ENCODE peak calls at places on chromosomes 12 and 14, in ten cellular contexts. C is body of pancreas, X is left lung, F is pancreas, D is mesenchymal stem cell, R is osteoblast, N is sigmoid colon, I is aorta, A is iPS DF 6.9, V is left ventricle myocardium inferior. T is an unnamed sample.

GRCh38 chr12:2064078-2064507 is 11.3 kb downstream of the CACNA1C start:
- DNase-seq in C (no peak), X (peak; percentile 61), F (no peak), D (peak; percentile 31), R (peak; percentile 80), N (no peak), I (no peak), A (no peak), V (no peak), T (no peak)

GRCh38 chr14:99566009-99566389 is 38.0 kb downstream of the CCDC85C start:
- DNase-seq in C (no peak), X (no peak), F (no peak), D (no peak), R (no peak), N (no peak), I (no peak), A (no peak), V (no peak), T (no peak)

GRCh38 chr12:101777476-101777875 is 38.2 kb upstream of the SYCP3 start:
- DNase-seq in C (no peak), X (no peak), F (no peak), D (no peak), R (no peak), N (no peak), I (no peak), A (no peak), V (no peak), T (no peak)

GRCh38 chr12:131911251-131911650 is 16.8 kb downstream of the ULK1 start:
- DNase-seq in C (no peak), X (no peak), F (no peak), D (no peak), R (peak; percentile 87), N (peak; percentile 62), I (no peak), A (no peak), V (no peak), T (no peak)

GRCh38 chr12:32559434-32559833 is 119.7 kb upstream of the DNM1L start:
- DNase-seq in C (no peak), X (no peak), F (no peak), D (peak; percentile 51), R (no peak), N (no peak), I (no peak), A (no peak), V (no peak), T (no peak)

GRCh38 chr14:92511472-92512247 is 1.9 kb upstream of the RIN3 start:
- DNase-seq in C (no peak), X (no peak), F (no peak), D (peak; percentile 98), R (peak; percentile 98), N (peak; percentile 65), I (peak; percentile 76), A (no peak), V (no peak), T (no peak)

GRCh38 chr12:124110372-124110883 is 137.4 kb downstream of the ZNF664 start:
- DNase-seq in C (no peak), X (no peak), F (no peak), D (no peak), R (no peak), N (no peak), I (no peak), A (no peak), V (no peak), T (no peak)

GRCh38 chr12:21697829-21698630 is 40.4 kb upstream of the LDHB start:
- DNase-seq in C (peak; percentile 17), X (no peak), F (no peak), D (peak; percentile 43), R (no peak), N (no peak), I (no peak), A (no peak), V (no peak), T (peak; percentile 31)

GRCh38 chr12:122732170-122732569 is 1.5 kb upstream of the HCAR1 start:
- DNase-seq in C (no peak), X (no peak), F (no peak), D (no peak), R (no peak), N (no peak), I (no peak), A (no peak), V (no peak), T (no peak)

GRCh38 chr12:52873832-52874572 is 25.2 kb upstream of the KRT78 start:
- DNase-seq in C (peak; percentile 91), X (peak; percentile 95), F (peak; percentile 87), D (peak; percentile 95), R (peak; percentile 100), N (peak; percentile 93), I (peak; percentile 96), A (no peak), V (peak; percentile 86), T (no peak)

GRCh38 chr12:93154753-93155475 is 222.8 kb upstream of the NUDT4 start:
- DNase-seq in C (no peak), X (no peak), F (no peak), D (no peak), R (no peak), N (no peak), I (no peak), A (no peak), V (no peak), T (no peak)

GRCh38 chr12:71551529-71551928 is 111.9 kb downstream of the LGR5 start:
- DNase-seq in C (no peak), X (no peak), F (no peak), D (peak; percentile 41), R (peak; percentile 18), N (no peak), I (no peak), A (no peak), V (no peak), T (no peak)

GRCh38 chr12:15001733-15002471 is 29.1 kb downstream of the PDE6H start:
- DNase-seq in C (no peak), X (peak; percentile 66), F (no peak), D (peak; percentile 75), R (peak; percentile 4), N (peak; percentile 91), I (peak; percentile 80), A (no peak), V (peak; percentile 39), T (no peak)
- H3K4me3 ChIP-seq in C (no peak overlapping the region), X (no peak overlapping the region), F (no peak overlapping the region), D (no peak overlapping the region), R (no peak overlapping the region), N (no peak overlapping the region), I (no peak overlapping the region), A (no peak overlapping the region), V (no peak overlapping the region), T (no peak overlapping the region)

GRCh38 chr14:22472935-22473854 is 115.8 kb downstream of the DAD1 start:
- DNase-seq in C (peak; percentile 65), X (no peak), F (no peak), D (peak; percentile 56), R (peak; percentile 77), N (no peak), I (no peak), A (peak; percentile 33), V (no peak), T (peak; percentile 30)
- H3K4me3 ChIP-seq in C (no peak overlapping the region), X (no peak overlapping the region), F (no peak overlapping the region), D (no peak overlapping the region), R (no peak overlapping the region), N (no peak overlapping the region), I (no peak overlapping the region), A (no peak overlapping the region), V (no peak overlapping the region), T (no peak overlapping the region)

GRCh38 chr12:112977641-112978040 is 678 bp upstream of the OAS2 start:
- DNase-seq in C (no peak), X (no peak), F (no peak), D (no peak), R (no peak), N (no peak), I (peak; percentile 61), A (no peak), V (peak; percentile 27), T (no peak)
- H3K4me3 ChIP-seq in C (no peak overlapping the region), X (peak overlapping the region; percentile 45), F (no peak overlapping the region), D (no peak overlapping the region), R (peak overlapping the region; percentile 75), N (peak overlapping the region; percentile 28), I (no peak overlapping the region), A (no peak overlapping the region), V (peak overlapping the region; percentile 69), T (no peak overlapping the region)

DNA sequence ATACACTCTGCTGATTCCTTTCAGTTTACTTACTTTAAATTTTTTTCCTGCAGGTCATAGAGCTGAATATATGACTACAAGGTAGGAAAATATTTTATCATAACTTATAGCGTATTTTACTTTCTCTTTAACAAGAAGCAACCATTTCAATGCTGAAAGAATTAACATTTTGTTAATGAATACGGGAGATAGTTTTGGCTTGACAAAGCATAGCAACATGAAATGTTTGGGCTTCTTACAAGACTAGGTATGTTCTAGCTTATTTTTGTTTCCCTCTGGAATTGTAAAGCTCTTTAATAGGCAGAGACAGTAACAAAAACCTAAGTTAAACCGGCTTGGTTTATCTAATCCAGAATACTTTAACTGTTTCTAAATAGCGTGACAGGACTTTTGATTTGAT is 135.2 kb downstream of the KICS2 start:
- DNase-seq in C (no peak), X (no peak), F (no peak), D (no peak), R (no peak), N (no peak), I (no peak), A (no peak), V (no peak), T (no peak)
- H3K4me3 ChIP-seq in C (no peak overlapping the region), X (no peak overlapping the region), F (no peak overlapping the region), D (no peak overlapping the region), R (no peak overlapping the region), N (peak overlapping the region; percentile 15), I (no peak overlapping the region), A (no peak overlapping the region), V (no peak overlapping the region), T (no peak overlapping the region)

DNA sequence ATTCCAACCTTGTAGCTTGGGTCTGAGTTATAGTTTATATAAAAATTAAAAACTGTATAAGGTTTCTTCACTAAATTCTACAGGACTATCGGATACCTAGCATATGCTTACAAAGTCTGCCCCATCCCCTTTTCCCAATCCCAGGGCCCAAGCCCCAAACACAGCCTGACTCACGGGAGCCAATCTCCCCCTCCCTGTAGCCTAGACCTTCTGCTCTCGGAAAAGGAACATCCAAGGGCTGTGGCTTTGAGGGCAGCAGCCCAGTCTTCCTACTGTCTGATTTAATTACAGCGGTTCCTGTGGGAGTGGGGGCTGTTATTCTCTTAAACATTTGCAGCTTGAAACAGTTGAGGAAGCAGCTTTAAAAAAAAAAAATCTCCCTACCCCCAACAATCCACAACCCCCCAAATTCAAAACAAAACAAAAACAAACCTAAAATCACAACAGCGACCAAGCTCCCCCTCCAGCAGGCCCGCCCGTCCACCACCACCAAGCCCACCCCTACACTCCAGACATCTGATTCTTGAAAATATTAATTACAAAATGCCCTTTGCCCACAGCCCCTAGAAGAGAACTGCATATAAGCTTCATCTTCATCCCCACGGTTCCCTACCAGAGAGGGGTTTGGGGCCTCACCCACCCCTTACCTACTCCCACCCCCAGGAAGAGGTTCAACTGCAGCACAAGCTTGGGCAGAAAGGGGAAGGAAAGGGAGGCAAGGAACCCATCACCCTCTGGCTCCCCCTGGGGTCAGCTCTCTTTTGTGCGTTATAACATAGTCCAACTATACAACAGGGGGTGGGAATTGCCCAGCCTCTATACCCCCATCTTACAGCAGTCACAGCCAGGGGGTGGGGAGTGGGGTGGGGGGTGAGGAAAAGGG is 1.1 kb upstream of the PRKAG1 start:
- DNase-seq in C (peak; percentile 42), X (no peak), F (no peak), D (peak; percentile 53), R (peak; percentile 90), N (no peak), I (no peak), A (no peak), V (no peak), T (no peak)
- H3K4me3 ChIP-seq in C (no peak overlapping the region), X (peak overlapping the region; percentile 68), F (no peak overlapping the region), D (no peak overlapping the region), R (no peak overlapping the region), N (peak overlapping the region; percentile 95), I (no peak overlapping the region), A (no peak overlapping the region), V (peak overlapping the region; percentile 93), T (peak overlapping the region; percentile 83)

T was measured in neuronal stem cell.